ENCODE peak calls at places on chromosome 5, in four cellular contexts. D, X, Y and F are unnamed samples.

GRCh38 chr5:130400091-130400490 is 495.8 kb downstream of the CHSY3 start:
- DNase-seq in D (no peak), X (no peak), Y (no peak), F (no peak)

GRCh38 chr5:169812786-169813185 is 167.5 kb downstream of the INSYN2B start:
- DNase-seq in D (no peak), X (no peak), Y (no peak), F (peak)

GRCh38 chr5:76086060-76086459 is 2.9 kb downstream of the SV2C start:
- DNase-seq in D (no peak), X (no peak), Y (peak), F (no peak)

GRCh38 chr5:16410338-16410737 is 55.3 kb downstream of the ZNF622 start:
- DNase-seq in D (no peak), X (no peak), Y (no peak), F (no peak)

GRCh38 chr5:180291234-180291940 is 496 bp downstream of the MAPK9 start:
- DNase-seq in D (no peak), X (peak), Y (no peak), F (peak)

GRCh38 chr5:134396274-134396673 is 15.4 kb downstream of the CDKN2AIPNL start:
- DNase-seq in D (no peak), X (no peak), Y (no peak), F (no peak)

GRCh38 chr5:51559390-51559789 is 176.1 kb downstream of the ISL1 start:
- DNase-seq in D (no peak), X (no peak), Y (peak), F (no peak)

GRCh38 chr5:105836263-105836662 is 1834.5 kb downstream of the EFNA5 start:
- DNase-seq in D (no peak), X (no peak), Y (no peak), F (no peak)

GRCh38 chr5:167030500-167031120 is 1260.8 kb upstream of the WWC1 start:
- DNase-seq in D (peak), X (no peak), Y (peak), F (peak)

GRCh38 chr5:31815394-31815793 is 176.5 kb downstream of the PDZD2 start:
- DNase-seq in D (no peak), X (no peak), Y (no peak), F (no peak)

GRCh38 chr5:180866985-180867384 is 5.9 kb upstream of the ZFP62 start:
- DNase-seq in D (no peak), X (no peak), Y (no peak), F (no peak)

GRCh38 chr5:51227963-51228515 is 155.2 kb upstream of the ISL1 start:
- DNase-seq in D (no peak), X (no peak), Y (no peak), F (no peak)

GRCh38 chr5:43631182-43631910 is 28.4 kb downstream of the NNT start:
- DNase-seq in D (no peak), X (peak), Y (peak), F (peak)

GRCh38 chr5:10760976-10761841 is at the start of gene DAP:
- DNase-seq in D (peak), X (peak), Y (peak), F (peak)

GRCh38 chr5:78961743-78962142 is 23.4 kb downstream of the ARSB start:
- DNase-seq in D (no peak), X (no peak), Y (no peak), F (no peak)

GRCh38 chr5:133825631-133826289 is 142.7 kb downstream of the C5orf15 start:
- DNase-seq in D (no peak), X (no peak), Y (peak), F (no peak)

GRCh38 chr5:160444407-160444806 is 22.8 kb downstream of the PTTG1 start:
- DNase-seq in D (no peak), X (no peak), Y (no peak), F (no peak)

GRCh38 chr5:43602456-43602817 is 543 bp upstream of the NNT start:
- DNase-seq in D (no peak), X (peak), Y (peak), F (peak)

GRCh38 chr5:151663617-151664322 is 22.9 kb downstream of the SPARC start:
- DNase-seq in D (no peak), X (no peak), Y (no peak), F (no peak)

GRCh38 chr5:145531038-145531734 is 304.0 kb downstream of the PRELID2 start:
- DNase-seq in D (no peak), X (no peak), Y (no peak), F (no peak)

GRCh38 chr5:23457780-23458179 is 49.6 kb upstream of the PRDM9 start:
- DNase-seq in D (no peak), X (no peak), Y (no peak), F (no peak)

GRCh38 chr5:58318468-58318867 is 141.4 kb downstream of the PLK2 start:
- DNase-seq in D (no peak), X (no peak), Y (no peak), F (no peak)

GRCh38 chr5:130295235-130295634 is 391.0 kb downstream of the CHSY3 start:
- DNase-seq in D (no peak), X (no peak), Y (no peak), F (no peak)

GRCh38 chr5:8057764-8058163 is 188.8 kb downstream of the MTRR start:
- DNase-seq in D (no peak), X (peak), Y (no peak), F (no peak)

GRCh38 chr5:180558232-180558631 is 33.1 kb downstream of the SCGB3A1 start:
- DNase-seq in D (no peak), X (peak), Y (no peak), F (no peak)

GRCh38 chr5:139631520-139632165 is 16.5 kb upstream of the CXXC5 start:
- DNase-seq in D (no peak), X (no peak), Y (no peak), F (no peak)

GRCh38 chr5:103218164-103218563 is 40.4 kb upstream of the MACIR start:
- DNase-seq in D (no peak), X (no peak), Y (no peak), F (no peak)

GRCh38 chr5:116272281-116272941 is 187.6 kb downstream of the COMMD10 start:
- DNase-seq in D (no peak), X (no peak), Y (no peak), F (no peak)
- TF ChIP-seq TEAD4 in D (no peak), X (no peak), Y (no peak), F (no peak)

DNA sequence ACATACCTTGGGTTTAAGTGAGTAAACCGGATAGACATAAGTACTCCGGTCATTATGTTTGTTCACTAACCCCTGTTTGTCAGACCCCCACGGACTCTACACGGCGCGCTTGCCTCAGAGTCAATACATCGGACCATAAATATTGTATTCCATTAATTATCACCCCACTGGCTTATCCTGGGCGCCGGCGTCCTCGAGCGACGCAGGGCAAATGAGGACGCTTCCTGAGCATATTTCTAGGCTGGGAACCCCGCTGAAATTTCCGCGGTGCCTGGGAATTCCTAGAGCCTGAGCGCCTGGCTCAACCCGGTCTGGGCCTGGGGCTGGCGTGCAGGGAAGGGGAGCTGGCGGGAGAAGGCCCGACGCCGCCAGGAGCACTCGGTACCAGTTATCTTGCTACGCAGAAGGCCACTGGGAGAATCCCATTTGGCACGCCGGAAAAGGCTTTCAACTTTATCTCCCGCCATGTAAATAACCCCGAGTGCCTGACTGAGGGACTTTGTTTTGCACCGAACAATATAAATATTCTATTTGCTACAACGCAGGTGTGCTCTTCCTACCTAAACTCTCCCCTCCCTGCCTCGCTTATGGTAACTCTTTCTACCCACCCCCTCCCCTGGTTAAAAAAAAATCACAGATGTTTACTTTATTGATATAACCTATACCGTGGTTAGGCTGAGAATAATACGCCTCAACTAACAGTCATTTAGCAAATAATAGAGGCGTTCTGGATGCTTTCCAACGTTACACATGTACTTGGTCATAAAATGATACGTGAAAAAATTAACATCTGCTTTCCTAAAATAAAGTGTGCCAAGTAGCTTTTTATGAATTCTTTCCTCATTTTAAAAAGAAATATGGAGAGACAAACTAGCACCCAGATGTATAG is 19.5 kb downstream of the NR2F1 start:
- DNase-seq in D (no peak), X (no peak), Y (peak), F (peak)
- TF ChIP-seq TEAD4 in D (peak), X (no peak), Y (no peak), F (no peak)

GRCh38 chr5:27325513-27325912 is 287.1 kb upstream of the CDH9 start:
- DNase-seq in D (no peak), X (no peak), Y (no peak), F (no peak)
- TF ChIP-seq TEAD4 in D (no peak), X (no peak), Y (no peak), F (no peak)

DNA sequence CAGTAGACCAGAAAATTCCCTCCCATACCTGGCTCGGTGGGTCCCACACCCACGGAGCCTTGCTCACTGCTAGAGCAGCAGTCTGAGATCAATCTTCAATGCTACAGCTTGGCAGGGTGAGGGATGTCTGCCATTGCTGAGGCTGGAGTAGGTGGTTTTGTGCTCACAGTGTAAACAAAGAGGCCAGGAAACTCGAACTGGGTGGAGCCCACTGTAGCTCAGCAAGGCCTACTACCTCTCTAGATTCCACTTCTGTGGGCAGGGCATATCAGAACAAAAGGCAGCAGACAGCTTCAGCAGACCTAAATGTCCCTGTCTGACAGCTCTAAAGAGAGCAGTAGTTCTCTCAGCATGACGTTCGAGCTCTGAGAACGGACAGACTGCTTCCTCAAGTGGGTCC is 5.6 kb upstream of the GZMA start:
- DNase-seq in D (no peak), X (no peak), Y (no peak), F (no peak)
- TF ChIP-seq TEAD4 in D (no peak), X (no peak), Y (no peak), F (no peak)

DNA sequence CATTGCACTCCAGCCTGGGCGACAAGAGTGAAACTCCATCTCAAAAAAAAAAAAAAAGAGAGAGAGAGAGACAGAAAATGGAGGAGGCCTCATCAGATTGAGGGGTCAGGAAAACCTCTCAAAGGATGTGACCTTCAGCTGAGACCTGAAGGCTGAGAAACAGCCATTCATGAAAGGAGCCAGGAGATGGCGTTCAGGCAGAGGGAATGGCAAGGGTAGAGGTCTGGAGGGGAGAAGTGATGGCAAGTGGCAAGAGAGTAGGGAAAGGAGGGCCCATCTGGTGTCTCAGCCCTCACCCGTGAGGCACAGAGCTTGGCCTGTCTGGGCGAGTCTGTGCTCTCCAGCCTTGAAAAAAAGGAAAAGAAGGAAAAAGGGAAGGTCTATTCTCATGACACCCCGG is 17.0 kb downstream of the CAMK2A start:
- DNase-seq in D (peak), X (no peak), Y (peak), F (peak)
- TF ChIP-seq TEAD4 in D (no peak), X (no peak), Y (no peak), F (no peak)

GRCh38 chr5:158026248-158027031 is 167.5 kb upstream of the CLINT1 start:
- DNase-seq in D (no peak), X (no peak), Y (no peak), F (no peak)
- TF ChIP-seq TEAD4 in D (no peak), X (no peak), Y (no peak), F (no peak)

GRCh38 chr5:73030531-73030930 is 74.7 kb downstream of the FCHO2 start:
- DNase-seq in D (no peak), X (no peak), Y (no peak), F (no peak)

GRCh38 chr5:73027816-73028215 is 72.0 kb downstream of the FCHO2 start:
- DNase-seq in D (no peak), X (no peak), Y (no peak), F (no peak)

GRCh38 chr5:73027361-73027760 is 71.5 kb downstream of the FCHO2 start:
- DNase-seq in D (no peak), X (no peak), Y (no peak), F (no peak)

GRCh38 chr5:73030995-73031394 is 75.2 kb downstream of the FCHO2 start:
- DNase-seq in D (no peak), X (no peak), Y (peak), F (no peak)

DNA sequence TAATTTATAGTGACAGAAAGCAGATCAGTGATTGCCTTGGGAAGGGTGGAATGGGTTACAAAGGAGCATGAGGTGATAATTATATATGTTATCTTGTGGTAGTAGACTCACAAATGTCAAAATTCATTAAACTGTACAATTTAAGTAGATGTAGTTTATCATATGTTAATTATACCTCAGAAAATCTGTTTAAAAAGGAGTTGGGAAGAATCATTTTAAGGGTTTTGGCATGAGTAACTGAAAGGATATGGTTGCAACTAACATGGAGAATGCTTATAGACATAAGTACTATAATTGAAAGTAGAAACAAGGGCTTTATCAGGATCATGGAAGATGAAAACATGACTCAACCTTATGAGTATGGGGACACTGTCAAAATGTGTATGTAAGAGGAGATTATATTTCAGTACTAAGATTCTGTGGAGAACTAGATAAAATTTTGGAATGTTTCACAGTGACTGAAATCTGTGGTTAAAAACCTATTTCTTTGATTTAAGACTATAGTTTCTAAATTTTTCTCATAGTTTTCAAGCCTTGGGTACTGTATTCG is 73.2 kb downstream of the FCHO2 start:
- DNase-seq in D (no peak), X (no peak), Y (no peak), F (no peak)
- TF ChIP-seq TEAD4 in D (no peak), X (no peak), Y (no peak), F (no peak)